ENCODE peak calls at places on chromosomes 3 and 15, in six cellular contexts. One of them, this sample, is unnamed.

GRCh38 chr3:25781758-25782594 is 1.3 kb downstream of the NGLY1 start:
- DNase-seq in HCT116: no peak
- DNase-seq in GM23338: no peak
- DNase-seq in A549: no peak
- DNase-seq in SK-N-SH: no peak
- DNase-seq in GM12878: peak; percentile 68
- DNase-seq in this sample: no peak

GRCh38 chr3:100335137-100335833 is 728 bp downstream of the NIT2 start:
- DNase-seq in GM12878: no peak
- DNase-seq in A549: peak; percentile 53
- DNase-seq in HCT116: no peak
- DNase-seq in SK-N-SH: peak; percentile 47
- DNase-seq in GM23338: peak; percentile 66
- DNase-seq in this sample: no peak

GRCh38 chr15:88990185-88990679 is 77.1 kb upstream of the MFGE8 start:
- DNase-seq in GM23338: no peak
- DNase-seq in SK-N-SH: peak; percentile 43
- DNase-seq in GM12878: no peak
- DNase-seq in HCT116: no peak
- DNase-seq in A549: no peak
- DNase-seq in this sample: no peak

GRCh38 chr3:150068440-150069157 is 97.9 kb upstream of the PFN2 start:
- DNase-seq in GM12878: no peak
- DNase-seq in SK-N-SH: no peak
- DNase-seq in HCT116: no peak
- DNase-seq in A549: no peak
- DNase-seq in GM23338: no peak
- DNase-seq in this sample: no peak

GRCh38 chr3:37751016-37751415 is 110.7 kb upstream of the CTDSPL start:
- DNase-seq in SK-N-SH: no peak
- DNase-seq in A549: no peak
- DNase-seq in GM23338: no peak
- DNase-seq in HCT116: no peak
- DNase-seq in GM12878: no peak
- DNase-seq in this sample: no peak

GRCh38 chr3:42702982-42703694 is 540 bp upstream of the HHATL start:
- DNase-seq in GM23338: no peak
- DNase-seq in SK-N-SH: peak; percentile 13
- DNase-seq in A549: no peak
- DNase-seq in GM12878: no peak
- DNase-seq in HCT116: no peak
- DNase-seq in this sample: no peak

GRCh38 chr3:196042673-196043072 is 39.2 kb downstream of the TFRC start:
- DNase-seq in A549: no peak
- DNase-seq in GM23338: no peak
- DNase-seq in GM12878: no peak
- DNase-seq in SK-N-SH: no peak
- DNase-seq in HCT116: no peak
- DNase-seq in this sample: no peak

GRCh38 chr15:20665653-20666052 is 124.1 kb upstream of the GOLGA6L6 start:
- DNase-seq in GM23338: no peak
- DNase-seq in A549: no peak
- DNase-seq in HCT116: no peak
- DNase-seq in GM12878: no peak
- DNase-seq in SK-N-SH: no peak
- DNase-seq in this sample: no peak

GRCh38 chr3:152556731-152557254 is 278.1 kb upstream of the P2RY1 start:
- DNase-seq in SK-N-SH: no peak
- DNase-seq in GM12878: no peak
- DNase-seq in HCT116: no peak
- DNase-seq in GM23338: no peak
- DNase-seq in A549: no peak
- DNase-seq in this sample: no peak

GRCh38 chr3:133891662-133892389 is 3.9 kb downstream of the RAB6B start:
- DNase-seq in SK-N-SH: no peak
- DNase-seq in HCT116: no peak
- DNase-seq in GM23338: no peak
- DNase-seq in GM12878: no peak
- DNase-seq in A549: no peak
- DNase-seq in this sample: no peak

GRCh38 chr15:69593488-69593887 is 140.9 kb downstream of the RPLP1 start:
- DNase-seq in GM23338: peak; percentile 23
- DNase-seq in HCT116: no peak
- DNase-seq in GM12878: no peak
- DNase-seq in SK-N-SH: no peak
- DNase-seq in A549: no peak
- DNase-seq in this sample: no peak

GRCh38 chr15:38690737-38691332 is 126.2 kb upstream of the RASGRP1 start:
- DNase-seq in GM12878: no peak
- DNase-seq in HCT116: peak; percentile 61
- DNase-seq in SK-N-SH: peak; percentile 32
- DNase-seq in A549: no peak
- DNase-seq in GM23338: peak; percentile 87
- DNase-seq in this sample: no peak

GRCh38 chr15:28921925-28922711 is 36.3 kb downstream of the APBA2 start:
- DNase-seq in GM12878: no peak
- DNase-seq in A549: no peak
- DNase-seq in HCT116: no peak
- DNase-seq in SK-N-SH: no peak
- DNase-seq in GM23338: peak; percentile 72
- DNase-seq in this sample: no peak

GRCh38 chr15:72796515-72797337 is 13.2 kb upstream of the ADPGK start:
- DNase-seq in SK-N-SH: peak; percentile 93
- DNase-seq in HCT116: peak; percentile 15
- DNase-seq in A549: peak; percentile 82
- DNase-seq in GM12878: no peak
- DNase-seq in GM23338: peak; percentile 80
- DNase-seq in this sample: no peak

GRCh38 chr3:102233881-102234280 is 200.9 kb upstream of the ZPLD1 start:
- DNase-seq in HCT116: no peak
- DNase-seq in GM12878: peak; percentile 69
- DNase-seq in SK-N-SH: no peak
- DNase-seq in A549: no peak
- DNase-seq in GM23338: no peak
- DNase-seq in this sample: no peak

GRCh38 chr3:66000506-66000905 is 38.2 kb downstream of the MAGI1 start:
- DNase-seq in SK-N-SH: no peak
- DNase-seq in A549: no peak
- DNase-seq in GM23338: no peak
- DNase-seq in GM12878: no peak
- DNase-seq in HCT116: no peak
- DNase-seq in this sample: no peak

GRCh38 chr15:37880009-37880834 is 54.2 kb upstream of the TMCO5A start:
- DNase-seq in SK-N-SH: no peak
- DNase-seq in GM23338: peak; percentile 78
- DNase-seq in GM12878: no peak
- DNase-seq in A549: peak; percentile 0
- DNase-seq in HCT116: peak; percentile 38
- DNase-seq in this sample: no peak

GRCh38 chr15:47820047-47820779 is 102.9 kb downstream of the SEMA6D start:
- DNase-seq in A549: no peak
- DNase-seq in SK-N-SH: no peak
- DNase-seq in GM12878: no peak
- DNase-seq in HCT116: no peak
- DNase-seq in GM23338: no peak
- DNase-seq in this sample: no peak

DNA sequence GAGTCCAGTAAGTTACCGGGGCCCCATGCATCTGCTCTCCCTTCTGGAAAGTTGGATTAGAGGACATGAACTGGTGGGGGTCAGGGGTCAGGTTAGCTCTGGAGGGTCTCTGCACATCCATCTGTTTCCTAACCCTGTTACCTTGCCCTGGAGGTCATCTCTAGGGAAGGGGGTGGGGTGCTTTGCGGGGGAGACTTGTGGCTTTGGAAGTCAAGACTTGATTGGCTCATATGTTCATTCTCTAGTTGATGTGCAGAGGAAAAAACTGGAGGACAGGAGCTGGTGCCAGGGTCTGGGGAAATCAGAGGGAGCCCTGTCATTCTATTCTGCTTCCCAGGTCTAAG is 42.9 kb upstream of the ROPN1 start:
- DNase-seq in A549: no peak
- DNase-seq in HCT116: no peak
- DNase-seq in GM23338: no peak
- DNase-seq in SK-N-SH: no peak
- DNase-seq in GM12878: no peak
- DNase-seq in this sample: no peak
- H3K4me3 ChIP-seq in A549: no peak overlapping the region
- H3K4me3 ChIP-seq in HCT116: no peak overlapping the region
- H3K4me3 ChIP-seq in GM23338: peak overlapping the region; percentile 74
- H3K4me3 ChIP-seq in SK-N-SH: peak overlapping the region; percentile 96
- H3K4me3 ChIP-seq in GM12878: no peak overlapping the region
- H3K4me3 ChIP-seq in this sample: peak overlapping the region; percentile 55

DNA sequence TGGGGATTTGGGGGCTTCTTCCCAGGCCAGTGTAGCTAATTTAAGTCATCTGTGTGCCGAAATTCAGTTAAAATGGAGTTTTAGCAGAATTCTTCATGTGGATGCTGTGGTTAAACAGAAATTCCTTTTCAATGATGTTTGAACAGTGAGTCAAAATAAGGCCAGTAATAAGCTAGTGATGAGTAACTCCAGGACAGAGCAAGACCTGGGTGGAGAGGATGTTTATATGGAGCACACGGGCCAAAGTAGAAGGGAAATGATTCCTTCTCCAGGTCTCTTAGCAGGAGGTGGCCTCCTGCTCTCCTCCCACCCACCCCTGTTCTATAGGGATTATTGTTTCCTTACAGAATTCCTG is 31.9 kb upstream of the UACA start:
- DNase-seq in SK-N-SH: no peak
- DNase-seq in A549: peak; percentile 96
- DNase-seq in GM12878: no peak
- DNase-seq in HCT116: peak; percentile 54
- DNase-seq in GM23338: no peak
- DNase-seq in this sample: peak; percentile 81
- TF ChIP-seq REST in SK-N-SH: peak; percentile 26
- TF ChIP-seq REST in A549: no peak
- TF ChIP-seq REST in GM12878: no peak
- TF ChIP-seq REST in HCT116: no peak
- TF ChIP-seq REST in GM23338: no peak
- TF ChIP-seq REST in this sample: no peak

DNA sequence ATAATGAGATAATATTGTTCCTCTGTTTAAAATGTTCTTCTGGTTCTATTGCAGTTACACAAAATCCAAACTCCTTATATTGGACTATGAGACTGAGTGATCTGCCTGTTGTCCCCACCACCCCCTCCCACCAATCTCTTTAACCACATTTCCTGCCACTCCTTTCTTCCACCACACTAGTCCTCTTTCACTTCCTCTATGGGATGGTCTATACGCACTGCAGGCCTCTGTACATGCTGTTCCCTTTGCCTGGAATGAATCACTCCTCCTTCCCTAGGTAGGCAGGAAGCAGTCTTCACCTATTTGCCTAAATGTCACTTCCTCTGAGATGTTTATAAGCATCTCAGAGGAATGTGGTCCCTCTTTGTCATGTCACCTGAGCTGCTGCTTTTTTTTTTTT is 4.0 kb downstream of the MAP2K1 start:
- DNase-seq in GM23338: no peak
- DNase-seq in HCT116: no peak
- DNase-seq in A549: no peak
- DNase-seq in SK-N-SH: no peak
- DNase-seq in GM12878: peak; percentile 78
- DNase-seq in this sample: no peak
- H3K4me1 ChIP-seq in GM23338: peaks cover 7% of the 10 kb centered on the region
- H3K4me1 ChIP-seq in HCT116: peaks cover 4% of the 10 kb centered on the region
- H3K4me1 ChIP-seq in A549: peaks cover 26% of the 10 kb centered on the region
- H3K4me1 ChIP-seq in SK-N-SH: peaks cover 8% of the 10 kb centered on the region
- H3K4me1 ChIP-seq in GM12878: peaks cover 23% of the 10 kb centered on the region
- H3K4me1 ChIP-seq in this sample: peaks cover 15% of the 10 kb centered on the region

GRCh38 chr3:138949445-138950005 is 2.5 kb downstream of the FOXL2NB start:
- DNase-seq in GM23338: no peak
- DNase-seq in SK-N-SH: peak; percentile 45
- DNase-seq in GM12878: no peak
- DNase-seq in HCT116: no peak
- DNase-seq in A549: no peak
- DNase-seq in this sample: no peak

GRCh38 chr3:138948371-138949001 is 1.5 kb downstream of the FOXL2NB start:
- DNase-seq in HCT116: no peak
- DNase-seq in SK-N-SH: no peak
- DNase-seq in GM12878: no peak
- DNase-seq in A549: no peak
- DNase-seq in GM23338: peak; percentile 71
- DNase-seq in this sample: no peak

GRCh38 chr3:138949002-138949418 is 2.0 kb downstream of the FOXL2NB start:
- DNase-seq in A549: no peak
- DNase-seq in HCT116: no peak
- DNase-seq in SK-N-SH: no peak
- DNase-seq in GM12878: no peak
- DNase-seq in GM23338: peak; percentile 94
- DNase-seq in this sample: no peak

GRCh38 chr3:138950701-138951100 is 3.7 kb downstream of the FOXL2NB start:
- DNase-seq in GM23338: no peak
- DNase-seq in A549: no peak
- DNase-seq in SK-N-SH: no peak
- DNase-seq in HCT116: no peak
- DNase-seq in GM12878: no peak
- DNase-seq in this sample: no peak

DNA sequence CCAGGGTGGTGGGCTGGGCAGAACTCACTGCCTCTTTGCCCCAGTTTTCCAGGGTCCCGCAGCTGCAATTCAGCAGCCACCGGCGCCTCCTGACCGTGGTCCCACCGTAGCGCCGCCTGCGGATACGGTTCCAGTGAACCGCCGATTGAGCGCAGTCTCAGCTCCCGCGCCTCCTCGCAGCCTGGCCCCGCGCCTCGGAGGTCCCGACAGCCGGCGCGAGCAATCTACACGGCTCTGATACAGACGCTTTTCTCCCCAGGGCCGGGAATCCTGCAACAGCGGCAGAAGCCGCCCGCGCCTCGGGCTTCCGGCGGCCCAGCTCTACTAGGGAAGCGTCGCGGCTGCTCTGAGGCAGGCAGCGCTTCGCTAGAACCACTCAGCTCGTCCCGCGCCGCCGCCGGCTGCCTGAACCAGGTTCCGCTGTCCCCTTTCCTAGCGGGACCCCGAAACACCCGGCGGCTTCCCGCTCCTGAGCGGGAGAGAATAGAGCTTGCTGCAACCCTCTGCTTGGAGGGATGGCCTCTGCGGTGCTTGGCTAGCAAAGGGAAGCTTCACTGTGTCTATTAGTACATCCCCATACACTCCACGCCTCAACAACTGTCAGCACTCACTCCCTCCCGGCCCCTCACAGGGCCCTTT is 3.1 kb downstream of the FOXL2NB start:
- DNase-seq in GM23338: peak; percentile 73
- DNase-seq in HCT116: no peak
- DNase-seq in A549: no peak
- DNase-seq in SK-N-SH: peak; percentile 73
- DNase-seq in GM12878: no peak
- DNase-seq in this sample: no peak
- H3K4me3 ChIP-seq in GM23338: peak overlapping the region; percentile 73
- H3K4me3 ChIP-seq in HCT116: no peak overlapping the region
- H3K4me3 ChIP-seq in A549: no peak overlapping the region
- H3K4me3 ChIP-seq in SK-N-SH: peak overlapping the region; percentile 53
- H3K4me3 ChIP-seq in GM12878: no peak overlapping the region
- H3K4me3 ChIP-seq in this sample: peak overlapping the region; percentile 37

This sample was measured in Panc1.